ENCODE peak calls at places on chromosomes 13 and 19, in ten cellular contexts. One of them, this sample, is unnamed.
A peak's percentile ranks its signal among the peaks of the same experiment; 100 is the strongest.

GRCh38 chr19:36009220-36009619 is 607 bp upstream of the SYNE4 start:
- DNase-seq in kidney: peak; percentile 91
- DNase-seq in Peyer's patch: peak; percentile 34
- DNase-seq in AG09309: no peak
- DNase-seq in adrenal gland: peak; percentile 69
- DNase-seq in HCT116: no peak
- DNase-seq in cardiac muscle cell: peak; percentile 76
- DNase-seq in mucosa of descending colon: peak; percentile 78
- DNase-seq in GM12878: no peak
- DNase-seq in endothelial cell of umbilical vein: peak; percentile 64
- DNase-seq in this sample: no peak

GRCh38 chr13:50589139-50589538 is 254.4 kb downstream of the DLEU7 start:
- DNase-seq in kidney: no peak
- DNase-seq in Peyer's patch: no peak
- DNase-seq in AG09309: peak; percentile 93
- DNase-seq in adrenal gland: peak; percentile 35
- DNase-seq in HCT116: no peak
- DNase-seq in cardiac muscle cell: peak; percentile 72
- DNase-seq in mucosa of descending colon: no peak
- DNase-seq in GM12878: no peak
- DNase-seq in endothelial cell of umbilical vein: no peak
- DNase-seq in this sample: peak; percentile 83

GRCh38 chr19:15779756-15780476 is 7.5 kb upstream of the OR10H5 start:
- DNase-seq in kidney: peak; percentile 88
- DNase-seq in Peyer's patch: no peak
- DNase-seq in AG09309: no peak
- DNase-seq in adrenal gland: peak; percentile 35
- DNase-seq in HCT116: no peak
- DNase-seq in cardiac muscle cell: peak; percentile 60
- DNase-seq in mucosa of descending colon: peak; percentile 70
- DNase-seq in GM12878: no peak
- DNase-seq in endothelial cell of umbilical vein: no peak
- DNase-seq in this sample: no peak

GRCh38 chr19:862529-863304 is 3.3 kb downstream of the CFD start:
- DNase-seq in kidney: peak; percentile 92
- DNase-seq in Peyer's patch: peak; percentile 71
- DNase-seq in AG09309: no peak
- DNase-seq in adrenal gland: peak; percentile 68
- DNase-seq in HCT116: no peak
- DNase-seq in cardiac muscle cell: peak; percentile 61
- DNase-seq in mucosa of descending colon: peak; percentile 88
- DNase-seq in GM12878: peak; percentile 12
- DNase-seq in endothelial cell of umbilical vein: peak; percentile 47
- DNase-seq in this sample: no peak

GRCh38 chr13:98742961-98743360 is 9.5 kb downstream of the SLC15A1 start:
- DNase-seq in kidney: no peak
- DNase-seq in Peyer's patch: no peak
- DNase-seq in AG09309: no peak
- DNase-seq in adrenal gland: no peak
- DNase-seq in HCT116: no peak
- DNase-seq in cardiac muscle cell: no peak
- DNase-seq in mucosa of descending colon: no peak
- DNase-seq in GM12878: no peak
- DNase-seq in endothelial cell of umbilical vein: no peak
- DNase-seq in this sample: no peak

GRCh38 chr19:54160182-54160811 is 776 bp upstream of the LENG1 start:
- DNase-seq in kidney: peak; percentile 80
- DNase-seq in Peyer's patch: no peak
- DNase-seq in AG09309: no peak
- DNase-seq in adrenal gland: no peak
- DNase-seq in HCT116: no peak
- DNase-seq in cardiac muscle cell: peak; percentile 30
- DNase-seq in mucosa of descending colon: peak; percentile 72
- DNase-seq in GM12878: no peak
- DNase-seq in endothelial cell of umbilical vein: peak; percentile 26
- DNase-seq in this sample: no peak

GRCh38 chr19:55353803-55354697 is 469 bp downstream of the COX6B2 start:
- DNase-seq in kidney: peak; percentile 91
- DNase-seq in Peyer's patch: peak; percentile 55
- DNase-seq in AG09309: no peak
- DNase-seq in adrenal gland: peak; percentile 69
- DNase-seq in HCT116: peak; percentile 23
- DNase-seq in cardiac muscle cell: peak; percentile 68
- DNase-seq in mucosa of descending colon: peak; percentile 78
- DNase-seq in GM12878: no peak
- DNase-seq in endothelial cell of umbilical vein: peak; percentile 71
- DNase-seq in this sample: no peak

GRCh38 chr19:6738726-6739389 is 622 bp upstream of the TRIP10 start:
- DNase-seq in kidney: peak; percentile 89
- DNase-seq in Peyer's patch: peak; percentile 32
- DNase-seq in AG09309: no peak
- DNase-seq in adrenal gland: peak; percentile 77
- DNase-seq in HCT116: no peak
- DNase-seq in cardiac muscle cell: no peak
- DNase-seq in mucosa of descending colon: peak; percentile 87
- DNase-seq in GM12878: no peak
- DNase-seq in endothelial cell of umbilical vein: no peak
- DNase-seq in this sample: no peak

GRCh38 chr19:39007096-39007495 is 25.3 kb downstream of the FBXO27 start:
- DNase-seq in kidney: no peak
- DNase-seq in Peyer's patch: no peak
- DNase-seq in AG09309: no peak
- DNase-seq in adrenal gland: no peak
- DNase-seq in HCT116: no peak
- DNase-seq in cardiac muscle cell: no peak
- DNase-seq in mucosa of descending colon: no peak
- DNase-seq in GM12878: no peak
- DNase-seq in endothelial cell of umbilical vein: no peak
- DNase-seq in this sample: no peak

GRCh38 chr13:81986308-81986707 is 1645.4 kb upstream of the SPRY2 start:
- DNase-seq in kidney: no peak
- DNase-seq in Peyer's patch: no peak
- DNase-seq in AG09309: no peak
- DNase-seq in adrenal gland: no peak
- DNase-seq in HCT116: no peak
- DNase-seq in cardiac muscle cell: no peak
- DNase-seq in mucosa of descending colon: no peak
- DNase-seq in GM12878: no peak
- DNase-seq in endothelial cell of umbilical vein: no peak
- DNase-seq in this sample: no peak

GRCh38 chr13:112615391-112615790 is 27.4 kb upstream of the TUBGCP3 start:
- DNase-seq in kidney: peak; percentile 51
- DNase-seq in Peyer's patch: no peak
- DNase-seq in AG09309: no peak
- DNase-seq in adrenal gland: no peak
- DNase-seq in HCT116: no peak
- DNase-seq in cardiac muscle cell: no peak
- DNase-seq in mucosa of descending colon: no peak
- DNase-seq in GM12878: no peak
- DNase-seq in endothelial cell of umbilical vein: no peak
- DNase-seq in this sample: no peak

GRCh38 chr13:48437381-48437780 is 24.5 kb upstream of the LPAR6 start:
- DNase-seq in kidney: peak; percentile 82
- DNase-seq in Peyer's patch: no peak
- DNase-seq in AG09309: no peak
- DNase-seq in adrenal gland: peak; percentile 60
- DNase-seq in HCT116: no peak
- DNase-seq in cardiac muscle cell: peak; percentile 90
- DNase-seq in mucosa of descending colon: no peak
- DNase-seq in GM12878: no peak
- DNase-seq in endothelial cell of umbilical vein: peak; percentile 82
- DNase-seq in this sample: no peak

GRCh38 chr19:46408611-46409039 is 4.7 kb downstream of the CCDC8 start:
- DNase-seq in kidney: peak; percentile 93
- DNase-seq in Peyer's patch: peak; percentile 24
- DNase-seq in AG09309: no peak
- DNase-seq in adrenal gland: peak; percentile 91
- DNase-seq in HCT116: no peak
- DNase-seq in cardiac muscle cell: peak; percentile 79
- DNase-seq in mucosa of descending colon: peak; percentile 65
- DNase-seq in GM12878: no peak
- DNase-seq in endothelial cell of umbilical vein: no peak
- DNase-seq in this sample: no peak
- H3K4me3 ChIP-seq in kidney: no peak overlapping the region
- H3K4me3 ChIP-seq in Peyer's patch: no peak overlapping the region
- H3K4me3 ChIP-seq in AG09309: no peak overlapping the region
- H3K4me3 ChIP-seq in adrenal gland: no peak overlapping the region
- H3K4me3 ChIP-seq in HCT116: no peak overlapping the region
- H3K4me3 ChIP-seq in cardiac muscle cell: no peak overlapping the region
- H3K4me3 ChIP-seq in mucosa of descending colon: no peak overlapping the region
- H3K4me3 ChIP-seq in GM12878: no peak overlapping the region
- H3K4me3 ChIP-seq in endothelial cell of umbilical vein: no peak overlapping the region
- H3K4me3 ChIP-seq in this sample: peak overlapping the region; percentile 20

GRCh38 chr19:48738557-48739399 is 1.6 kb downstream of the RASIP1 start:
- DNase-seq in kidney: peak; percentile 98
- DNase-seq in Peyer's patch: peak; percentile 96
- DNase-seq in AG09309: no peak
- DNase-seq in adrenal gland: peak; percentile 97
- DNase-seq in HCT116: peak; percentile 82
- DNase-seq in cardiac muscle cell: peak; percentile 88
- DNase-seq in mucosa of descending colon: peak; percentile 96
- DNase-seq in GM12878: peak; percentile 11
- DNase-seq in endothelial cell of umbilical vein: peak; percentile 94
- DNase-seq in this sample: no peak
- TF ChIP-seq CTCF in kidney: peak; percentile 52
- TF ChIP-seq CTCF in Peyer's patch: peak; percentile 36
- TF ChIP-seq CTCF in AG09309: peak; percentile 15
- TF ChIP-seq CTCF in adrenal gland: no peak
- TF ChIP-seq CTCF in HCT116: no peak
- TF ChIP-seq CTCF in cardiac muscle cell: peak; percentile 17
- TF ChIP-seq CTCF in mucosa of descending colon: peak; percentile 52
- TF ChIP-seq CTCF in GM12878: no peak
- TF ChIP-seq CTCF in endothelial cell of umbilical vein: peak; percentile 30
- TF ChIP-seq CTCF in this sample: peak; percentile 12

DNA sequence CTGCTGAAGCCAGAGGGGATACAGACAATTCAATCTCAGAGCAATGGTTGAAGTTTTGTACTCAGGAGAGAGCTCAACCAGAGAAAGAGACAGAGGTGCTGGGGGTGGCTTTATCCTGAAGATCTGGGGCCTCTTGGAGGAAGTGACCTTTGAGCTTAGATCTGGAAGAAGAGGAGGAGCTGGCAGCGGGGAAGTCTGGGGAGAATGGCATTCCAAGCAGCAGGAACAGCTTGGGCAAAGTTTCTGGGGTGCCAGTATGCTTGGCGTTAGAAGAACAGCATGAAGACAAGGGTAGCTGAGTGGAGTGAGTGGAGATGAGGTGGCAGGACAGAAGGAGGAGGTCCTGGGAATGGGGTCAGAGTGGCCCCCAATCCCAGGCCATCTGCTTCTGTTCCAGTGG is 11.3 kb downstream of the MAST3 start:
- DNase-seq in kidney: no peak
- DNase-seq in Peyer's patch: no peak
- DNase-seq in AG09309: no peak
- DNase-seq in adrenal gland: no peak
- DNase-seq in HCT116: no peak
- DNase-seq in cardiac muscle cell: no peak
- DNase-seq in mucosa of descending colon: no peak
- DNase-seq in GM12878: no peak
- DNase-seq in endothelial cell of umbilical vein: no peak
- DNase-seq in this sample: no peak
- H3K4me3 ChIP-seq in kidney: no peak overlapping the region
- H3K4me3 ChIP-seq in Peyer's patch: peak overlapping the region; percentile 83
- H3K4me3 ChIP-seq in AG09309: no peak overlapping the region
- H3K4me3 ChIP-seq in adrenal gland: no peak overlapping the region
- H3K4me3 ChIP-seq in HCT116: no peak overlapping the region
- H3K4me3 ChIP-seq in cardiac muscle cell: no peak overlapping the region
- H3K4me3 ChIP-seq in mucosa of descending colon: no peak overlapping the region
- H3K4me3 ChIP-seq in GM12878: no peak overlapping the region
- H3K4me3 ChIP-seq in endothelial cell of umbilical vein: no peak overlapping the region
- H3K4me3 ChIP-seq in this sample: no peak overlapping the region

GRCh38 chr19:57949702-57950101 is 2.2 kb upstream of the ZNF256 start:
- DNase-seq in kidney: no peak
- DNase-seq in Peyer's patch: no peak
- DNase-seq in AG09309: no peak
- DNase-seq in adrenal gland: no peak
- DNase-seq in HCT116: no peak
- DNase-seq in cardiac muscle cell: no peak
- DNase-seq in mucosa of descending colon: no peak
- DNase-seq in GM12878: no peak
- DNase-seq in endothelial cell of umbilical vein: no peak
- DNase-seq in this sample: no peak

GRCh38 chr19:57949296-57949695 is 1.8 kb upstream of the ZNF256 start:
- DNase-seq in kidney: no peak
- DNase-seq in Peyer's patch: no peak
- DNase-seq in AG09309: no peak
- DNase-seq in adrenal gland: no peak
- DNase-seq in HCT116: no peak
- DNase-seq in cardiac muscle cell: no peak
- DNase-seq in mucosa of descending colon: no peak
- DNase-seq in GM12878: no peak
- DNase-seq in endothelial cell of umbilical vein: no peak
- DNase-seq in this sample: no peak

GRCh38 chr19:57947088-57947418 is 453 bp downstream of the ZNF256 start:
- DNase-seq in kidney: no peak
- DNase-seq in Peyer's patch: no peak
- DNase-seq in AG09309: no peak
- DNase-seq in adrenal gland: peak; percentile 8
- DNase-seq in HCT116: no peak
- DNase-seq in cardiac muscle cell: no peak
- DNase-seq in mucosa of descending colon: no peak
- DNase-seq in GM12878: no peak
- DNase-seq in endothelial cell of umbilical vein: no peak
- DNase-seq in this sample: no peak

GRCh38 chr19:57946316-57946715 is 1.2 kb downstream of the ZNF256 start:
- DNase-seq in kidney: no peak
- DNase-seq in Peyer's patch: no peak
- DNase-seq in AG09309: no peak
- DNase-seq in adrenal gland: no peak
- DNase-seq in HCT116: no peak
- DNase-seq in cardiac muscle cell: no peak
- DNase-seq in mucosa of descending colon: no peak
- DNase-seq in GM12878: no peak
- DNase-seq in endothelial cell of umbilical vein: no peak
- DNase-seq in this sample: no peak

DNA sequence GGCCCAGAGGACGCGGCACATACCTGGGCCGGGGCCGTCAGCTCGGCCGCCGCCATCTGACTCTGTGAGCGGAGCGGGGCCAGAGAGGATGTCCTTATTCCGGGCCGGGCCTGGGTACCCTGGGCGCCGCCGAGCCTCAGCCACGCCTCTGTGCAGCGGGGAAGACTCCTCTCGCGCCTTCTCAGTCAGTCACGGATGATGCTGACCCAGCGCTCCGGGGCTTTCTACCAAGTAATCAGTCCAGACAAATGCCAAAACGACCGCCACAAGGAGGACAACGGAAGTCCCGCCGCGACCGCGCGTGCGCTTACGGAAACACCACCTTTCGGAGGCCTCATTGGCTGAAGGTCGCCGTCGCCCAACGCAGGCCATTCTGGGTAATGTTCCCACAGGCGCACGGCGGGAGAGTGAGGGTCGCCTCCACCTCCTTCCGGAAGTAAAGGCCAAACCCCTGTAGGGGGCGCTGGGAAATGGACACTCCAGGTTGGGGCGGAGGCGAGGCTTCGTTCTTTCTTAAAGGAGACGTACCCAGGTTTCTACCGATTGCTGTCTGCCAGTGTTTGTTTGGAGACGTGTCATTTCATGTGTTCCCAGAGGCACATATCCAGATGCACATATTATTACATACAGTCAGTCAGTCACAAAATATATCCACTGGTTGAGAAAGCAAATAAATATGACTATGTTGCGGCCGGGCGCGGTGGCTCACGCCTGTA is at the start of gene ZNF256:
- DNase-seq in kidney: peak; percentile 98
- DNase-seq in Peyer's patch: peak; percentile 89
- DNase-seq in AG09309: peak; percentile 70
- DNase-seq in adrenal gland: peak; percentile 96
- DNase-seq in HCT116: no peak
- DNase-seq in cardiac muscle cell: peak; percentile 97
- DNase-seq in mucosa of descending colon: peak; percentile 94
- DNase-seq in GM12878: peak; percentile 69
- DNase-seq in endothelial cell of umbilical vein: peak; percentile 92
- DNase-seq in this sample: peak; percentile 46
- TF ChIP-seq CTCF in kidney: peak; percentile 57
- TF ChIP-seq CTCF in Peyer's patch: peak; percentile 48
- TF ChIP-seq CTCF in AG09309: peak; percentile 65
- TF ChIP-seq CTCF in adrenal gland: peak; percentile 69
- TF ChIP-seq CTCF in HCT116: no peak
- TF ChIP-seq CTCF in cardiac muscle cell: peak; percentile 64
- TF ChIP-seq CTCF in mucosa of descending colon: peak; percentile 62
- TF ChIP-seq CTCF in GM12878: peak; percentile 50
- TF ChIP-seq CTCF in endothelial cell of umbilical vein: peak; percentile 55
- TF ChIP-seq CTCF in this sample: peak; percentile 63

This sample was measured in AG04449.